ENCODE peak calls at places on chromosomes 13 and 19, in five cellular contexts. G is HCT116, N is pancreas, V is sigmoid colon, H is body of pancreas. R is an unnamed sample.

GRCh38 chr19:43618921-43619261 is 538 bp downstream of the ZNF428 start:
- DNase-seq in G (no peak), N (no peak), V (no peak), H (no peak), R (no peak)

GRCh38 chr13:109642358-109642757 is 144.0 kb downstream of the IRS2 start:
- DNase-seq in G (no peak), N (no peak), V (no peak), H (no peak), R (no peak)

GRCh38 chr13:111859361-111860105 is 207.4 kb upstream of the SOX1 start:
- DNase-seq in G (no peak), N (no peak), V (no peak), H (no peak), R (no peak)

GRCh38 chr13:59898066-59898465 is 265.7 kb downstream of the DIAPH3 start:
- DNase-seq in G (no peak), N (no peak), V (no peak), H (no peak), R (no peak)

GRCh38 chr19:41997121-41997850 is 3.3 kb upstream of the ATP1A3 start:
- DNase-seq in G (no peak), N (peak; percentile 44), V (no peak), H (peak; percentile 43), R (no peak)

GRCh38 chr19:33431986-33432385 is 58.5 kb downstream of the CEBPG start:
- DNase-seq in G (no peak), N (no peak), V (peak; percentile 11), H (no peak), R (no peak)

GRCh38 chr19:56118666-56119584 is 2.2 kb downstream of the ZNF787 start:
- DNase-seq in G (no peak), N (no peak), V (no peak), H (no peak), R (no peak)

GRCh38 chr19:7652061-7652641 is 15.2 kb downstream of the STXBP2 start:
- DNase-seq in G (peak; percentile 74), N (peak; percentile 94), V (peak; percentile 90), H (peak; percentile 92), R (peak; percentile 92)

GRCh38 chr13:40333238-40333637 is 333.2 kb downstream of the FOXO1 start:
- DNase-seq in G (no peak), N (no peak), V (no peak), H (no peak), R (no peak)

GRCh38 chr13:83905641-83906040 is 23.4 kb upstream of the SLITRK1 start:
- DNase-seq in G (no peak), N (no peak), V (no peak), H (no peak), R (no peak)

GRCh38 chr13:29438772-29439171 is 156.7 kb downstream of the SLC7A1 start:
- DNase-seq in G (no peak), N (no peak), V (no peak), H (no peak), R (no peak)

GRCh38 chr13:62875118-62875640 is 1459.5 kb upstream of the PCDH20 start:
- DNase-seq in G (no peak), N (no peak), V (no peak), H (no peak), R (no peak)

GRCh38 chr19:27738569-27739193 is 1474.3 kb downstream of the UQCRFS1 start:
- DNase-seq in G (no peak), N (peak; percentile 1), V (no peak), H (no peak), R (no peak)

GRCh38 chr19:7109678-7110289 is 40.3 kb downstream of the ZNF557 start:
- DNase-seq in G (no peak), N (no peak), V (peak; percentile 33), H (no peak), R (peak; percentile 40)

GRCh38 chr19:7944177-7944761 is 803 bp upstream of the TIMM44 start:
- DNase-seq in G (peak; percentile 85), N (peak; percentile 88), V (peak; percentile 92), H (peak; percentile 88), R (peak; percentile 88)

GRCh38 chr13:113729329-113730019 is 29.6 kb upstream of the TMEM255B start:
- DNase-seq in G (no peak), N (no peak), V (no peak), H (no peak), R (no peak)

GRCh38 chr19:38658462-38659306 is 11.2 kb downstream of the ACTN4 start:
- DNase-seq in G (peak; percentile 83), N (peak; percentile 74), V (peak; percentile 81), H (peak; percentile 67), R (peak; percentile 76)

GRCh38 chr19:32363175-32363574 is 17.8 kb downstream of the ZNF507 start:
- DNase-seq in G (no peak), N (no peak), V (no peak), H (no peak), R (peak; percentile 73)

GRCh38 chr19:32362318-32362691 is 16.9 kb downstream of the ZNF507 start:
- DNase-seq in G (no peak), N (no peak), V (no peak), H (no peak), R (no peak)

GRCh38 chr19:32361574-32362317 is 16.3 kb downstream of the ZNF507 start:
- DNase-seq in G (no peak), N (no peak), V (no peak), H (no peak), R (no peak)

GRCh38 chr19:32363632-32364031 is 18.2 kb downstream of the ZNF507 start:
- DNase-seq in G (no peak), N (no peak), V (no peak), H (no peak), R (no peak)

GRCh38 chr19:32364040-32364439 is 18.6 kb downstream of the ZNF507 start:
- DNase-seq in G (no peak), N (no peak), V (no peak), H (no peak), R (no peak)
- H3K4me1 ChIP-seq in G (no peaks in the 10 kb centered on the region), N (peaks cover 16% of the 10 kb centered on the region), V (peaks cover 33% of the 10 kb centered on the region), H (peaks cover 28% of the 10 kb centered on the region), R (peaks cover 26% of the 10 kb centered on the region)

DNA sequence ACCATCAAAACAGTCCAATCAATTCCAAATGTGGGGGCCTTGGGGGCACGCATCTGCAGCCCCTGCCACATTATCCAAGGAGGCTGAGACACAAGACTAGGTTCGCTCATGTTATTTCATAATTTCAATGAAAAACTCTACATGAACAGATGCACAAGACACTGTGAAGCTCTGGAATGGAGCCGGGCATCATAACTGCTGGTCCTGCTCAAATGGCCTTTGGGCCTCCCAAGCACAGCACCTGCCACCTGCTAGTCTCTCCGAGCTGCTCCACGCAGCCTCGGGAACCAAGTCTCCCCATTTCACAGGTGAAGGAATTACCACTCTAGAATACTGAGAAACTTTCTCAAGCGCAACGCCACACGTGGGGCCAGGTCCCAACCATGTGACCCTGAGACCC is 16.9 kb downstream of the CARS2 start:
- DNase-seq in G (no peak), N (no peak), V (no peak), H (no peak), R (no peak)
- H3K36me3 ChIP-seq in G (peaks cover 23% of the 10 kb centered on the region), N (no peaks in the 10 kb centered on the region), V (no peaks in the 10 kb centered on the region), H (peaks cover 4% of the 10 kb centered on the region), R (no peaks in the 10 kb centered on the region)

GRCh38 chr13:49353908-49354307 is 90.0 kb downstream of the CAB39L start:
- DNase-seq in G (no peak), N (no peak), V (no peak), H (no peak), R (no peak)
- H3K4me3 ChIP-seq in G (no peak overlapping the region), N (no peak overlapping the region), V (no peak overlapping the region), H (no peak overlapping the region), R (no peak overlapping the region)

GRCh38 chr19:10289167-10289835 is 451 bp upstream of the ICAM5 start:
- DNase-seq in G (peak; percentile 77), N (no peak), V (no peak), H (no peak), R (peak; percentile 61)
- H3K4me1 ChIP-seq in G (peaks cover 13% of the 10 kb centered on the region), N (peaks cover 9% of the 10 kb centered on the region), V (peaks cover 58% of the 10 kb centered on the region), H (peaks cover 62% of the 10 kb centered on the region), R (peaks cover 33% of the 10 kb centered on the region)

GRCh38 chr13:81602236-81602635 is 1261.3 kb upstream of the SPRY2 start:
- DNase-seq in G (no peak), N (no peak), V (no peak), H (no peak), R (no peak)

GRCh38 chr13:81596224-81596753 is 1255.4 kb upstream of the SPRY2 start:
- DNase-seq in G (no peak), N (no peak), V (no peak), H (no peak), R (no peak)

GRCh38 chr13:81591528-81592220 is 1250.7 kb upstream of the SPRY2 start:
- DNase-seq in G (no peak), N (no peak), V (no peak), H (no peak), R (no peak)

GRCh38 chr13:81597101-81597500 is 1256.2 kb upstream of the SPRY2 start:
- DNase-seq in G (no peak), N (no peak), V (no peak), H (no peak), R (no peak)
- H3K36me3 ChIP-seq in G (no peaks in the 10 kb centered on the region), N (no peaks in the 10 kb centered on the region), V (no peaks in the 10 kb centered on the region), H (no peaks in the 10 kb centered on the region), R (no peaks in the 10 kb centered on the region)

DNA sequence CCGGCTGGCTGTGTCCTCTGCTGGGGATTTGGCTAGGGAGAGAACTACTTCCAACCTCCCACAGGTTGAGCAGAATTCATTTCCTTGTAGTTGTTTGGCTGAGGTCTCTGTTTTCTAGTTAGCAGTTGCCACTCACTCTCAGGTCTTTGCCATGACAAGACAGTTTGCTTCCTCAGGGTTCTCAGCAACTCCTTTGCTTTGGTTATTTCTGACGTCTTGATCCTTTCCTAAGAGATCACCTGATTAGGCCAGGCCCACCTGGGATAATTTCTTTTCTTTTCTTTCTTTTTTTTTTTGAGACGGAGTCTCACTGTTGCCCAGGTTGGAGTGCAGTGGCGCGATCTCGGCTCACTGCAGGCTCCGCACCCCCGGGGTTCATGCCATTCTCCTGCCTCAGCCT is 9.4 kb upstream of the CACNG8 start:
- DNase-seq in G (no peak), N (no peak), V (no peak), H (no peak), R (no peak)
- H3K4me3 ChIP-seq in G (no peak overlapping the region), N (no peak overlapping the region), V (no peak overlapping the region), H (no peak overlapping the region), R (no peak overlapping the region)

GRCh38 chr19:18683955-18684641 is 618 bp downstream of the CRTC1 start:
- DNase-seq in G (no peak), N (peak; percentile 54), V (no peak), H (no peak), R (no peak)
- H3K4me1 ChIP-seq in G (peaks cover 11% of the 10 kb centered on the region), N (peaks cover 3% of the 10 kb centered on the region), V (peaks cover 21% of the 10 kb centered on the region), H (peaks cover 17% of the 10 kb centered on the region), R (peaks cover 6% of the 10 kb centered on the region)

DNA sequence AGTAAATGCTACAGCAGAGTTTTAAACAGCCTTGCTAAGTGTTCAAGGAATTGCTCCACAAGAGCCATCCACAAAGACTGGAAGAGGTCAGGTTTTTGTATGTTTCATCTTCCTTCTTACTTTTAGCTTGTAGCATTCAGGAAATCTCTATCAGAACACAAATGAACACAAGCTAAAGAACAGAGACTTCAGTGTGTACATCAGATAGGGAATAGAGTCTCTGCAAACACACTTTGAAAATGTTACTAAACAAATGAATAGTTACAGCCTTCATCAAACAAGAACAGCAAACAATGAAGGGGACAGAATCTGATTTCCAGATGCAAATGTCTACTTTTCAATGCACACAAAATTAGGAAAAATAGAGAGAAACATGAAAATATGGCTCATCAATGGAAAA is 7.7 kb downstream of the ZNF563 start:
- DNase-seq in G (no peak), N (no peak), V (no peak), H (no peak), R (no peak)
- H3K36me3 ChIP-seq in G (no peaks in the 10 kb centered on the region), N (no peaks in the 10 kb centered on the region), V (peaks cover 2% of the 10 kb centered on the region), H (no peaks in the 10 kb centered on the region), R (peaks cover 3% of the 10 kb centered on the region)

GRCh38 chr13:47865883-47866282 is 135.2 kb downstream of the SUCLA2 start:
- DNase-seq in G (no peak), N (no peak), V (no peak), H (no peak), R (no peak)
- H3K4me3 ChIP-seq in G (no peak overlapping the region), N (no peak overlapping the region), V (no peak overlapping the region), H (no peak overlapping the region), R (no peak overlapping the region)

R was measured in Caco-2.